ENCODE peak calls at places on chromosomes 11 and 22, in ten cellular contexts. E is cardiac muscle cell; B is WTC11; N is upper lobe of right lung; M is osteocyte; F is mesothelial cell of epicardium; G is IMR-90; P is lung; C is heart left ventricle; U is CD8-positive, alpha-beta T cell. X is an unnamed sample.

GRCh38 chr22:43375951-43376455 is 32.8 kb upstream of the SCUBE1 start:
- DNase-seq in E (peak), B (no peak), N (no peak), M (no peak), F (no peak), G (peak), P (no peak), C (no peak), U (no peak), X (no peak)

GRCh38 chr11:32374261-32374711 is 61.1 kb downstream of the WT1 start:
- DNase-seq in E (peak), B (peak), N (no peak), M (no peak), F (no peak), G (peak), P (no peak), C (peak), U (no peak), X (peak)

GRCh38 chr11:66230171-66230570 is 38.3 kb upstream of the RAB1B start:
- DNase-seq in E (no peak), B (no peak), N (no peak), M (no peak), F (no peak), G (no peak), P (no peak), C (no peak), U (no peak), X (no peak)

GRCh38 chr11:35245786-35246185 is 106.8 kb downstream of the CD44 start:
- DNase-seq in E (no peak), B (no peak), N (no peak), M (no peak), F (no peak), G (no peak), P (no peak), C (peak), U (no peak), X (no peak)

GRCh38 chr11:34145847-34146381 is 40.5 kb downstream of the NAT10 start:
- DNase-seq in E (no peak), B (no peak), N (no peak), M (no peak), F (no peak), G (no peak), P (no peak), C (no peak), U (no peak), X (no peak)

GRCh38 chr11:128498846-128499245 is 88.5 kb downstream of the ETS1 start:
- DNase-seq in E (no peak), B (no peak), N (no peak), M (no peak), F (no peak), G (peak), P (no peak), C (no peak), U (no peak), X (no peak)

GRCh38 chr11:596374-596773 is 19.4 kb downstream of the IRF7 start:
- DNase-seq in E (no peak), B (no peak), N (no peak), M (no peak), F (no peak), G (no peak), P (no peak), C (no peak), U (no peak), X (no peak)

GRCh38 chr11:65604258-65604657 is 8.7 kb upstream of the KCNK7 start:
- DNase-seq in E (no peak), B (no peak), N (no peak), M (no peak), F (no peak), G (no peak), P (no peak), C (no peak), U (no peak), X (no peak)

GRCh38 chr11:32870676-32871075 is 21.9 kb upstream of the QSER1 start:
- DNase-seq in E (peak), B (peak), N (no peak), M (no peak), F (no peak), G (no peak), P (no peak), C (no peak), U (no peak), X (peak)

GRCh38 chr22:36197065-36197440 is 4.6 kb downstream of the APOL4 start:
- DNase-seq in E (peak), B (peak), N (no peak), M (peak), F (peak), G (peak), P (no peak), C (peak), U (no peak), X (peak)

GRCh38 chr11:104361975-104362374 is 198.0 kb upstream of the PDGFD start:
- DNase-seq in E (no peak), B (no peak), N (no peak), M (no peak), F (no peak), G (no peak), P (no peak), C (no peak), U (no peak), X (no peak)

GRCh38 chr22:49068861-49069260 is 758.8 kb downstream of the BRD1 start:
- DNase-seq in E (no peak), B (no peak), N (peak), M (no peak), F (no peak), G (no peak), P (no peak), C (no peak), U (no peak), X (no peak)

GRCh38 chr22:46737105-46737975 is 712 bp downstream of the CERK start:
- DNase-seq in E (peak), B (peak), N (no peak), M (no peak), F (peak), G (peak), P (no peak), C (peak), U (peak), X (peak)

GRCh38 chr11:105071060-105071732 is 26.1 kb upstream of the CARD16 start:
- DNase-seq in E (no peak), B (no peak), N (no peak), M (no peak), F (no peak), G (no peak), P (no peak), C (no peak), U (no peak), X (no peak)

GRCh38 chr11:59754494-59754858 is 700 bp upstream of the STX3 start:
- DNase-seq in E (no peak), B (peak), N (no peak), M (no peak), F (no peak), G (peak), P (no peak), C (peak), U (no peak), X (no peak)

GRCh38 chr11:103596323-103596722 is 440.1 kb upstream of the DDI1 start:
- DNase-seq in E (no peak), B (no peak), N (no peak), M (no peak), F (no peak), G (no peak), P (no peak), C (no peak), U (no peak), X (no peak)

GRCh38 chr11:65525659-65526480 is 987 bp downstream of the SCYL1 start:
- DNase-seq in E (no peak), B (no peak), N (peak), M (no peak), F (no peak), G (no peak), P (no peak), C (no peak), U (no peak), X (no peak)

GRCh38 chr11:120908521-120909181 is 115.3 kb upstream of the TBCEL start:
- DNase-seq in E (peak), B (no peak), N (no peak), M (no peak), F (no peak), G (no peak), P (no peak), C (no peak), U (peak), X (no peak)

GRCh38 chr11:2581151-2581930 is 118.5 kb downstream of the KCNQ1OT1 start:
- DNase-seq in E (no peak), B (peak), N (peak), M (peak), F (peak), G (no peak), P (no peak), C (peak), U (no peak), X (peak)

GRCh38 chr22:49856766-49857618 is 3.3 kb downstream of the ZBED4 start:
- DNase-seq in E (no peak), B (no peak), N (no peak), M (no peak), F (no peak), G (no peak), P (no peak), C (no peak), U (no peak), X (no peak)

GRCh38 chr22:37428649-37429586 is 1.6 kb upstream of the ELFN2 start:
- DNase-seq in E (peak), B (peak), N (no peak), M (no peak), F (peak), G (peak), P (no peak), C (no peak), U (peak), X (peak)

GRCh38 chr11:15195454-15196200 is 80.9 kb downstream of the INSC start:
- DNase-seq in E (no peak), B (no peak), N (no peak), M (no peak), F (no peak), G (no peak), P (no peak), C (no peak), U (no peak), X (no peak)

GRCh38 chr22:24466831-24467249 is 28.3 kb upstream of the UPB1 start:
- DNase-seq in E (peak), B (no peak), N (no peak), M (peak), F (no peak), G (peak), P (no peak), C (peak), U (no peak), X (no peak)

GRCh38 chr22:35616043-35616442 is 1.1 kb downstream of the MB start:
- DNase-seq in E (no peak), B (no peak), N (no peak), M (no peak), F (no peak), G (no peak), P (no peak), C (no peak), U (no peak), X (no peak)

GRCh38 chr11:1701041-1701807 is 4.2 kb downstream of the KRTAP5-6 start:
- DNase-seq in E (no peak), B (no peak), N (no peak), M (peak), F (no peak), G (no peak), P (no peak), C (no peak), U (no peak), X (no peak)

GRCh38 chr11:102384419-102385052 is 37.5 kb downstream of the BIRC2 start:
- DNase-seq in E (no peak), B (no peak), N (no peak), M (peak), F (no peak), G (no peak), P (no peak), C (peak), U (no peak), X (peak)

GRCh38 chr22:45468872-45469572 is 33.7 kb upstream of the FBLN1 start:
- DNase-seq in E (no peak), B (no peak), N (no peak), M (no peak), F (no peak), G (peak), P (no peak), C (no peak), U (no peak), X (no peak)

GRCh38 chr11:62805044-62805892 is at the start of gene NXF1:
- DNase-seq in E (peak), B (peak), N (peak), M (peak), F (peak), G (peak), P (peak), C (peak), U (peak), X (peak)
- TF ChIP-seq CTCF in E (no peak), B (no peak), N (peak), M (peak), F (peak), G (no peak), P (no peak), C (no peak), U (no peak), X (peak)

GRCh38 chr11:11668781-11669180 is 47.0 kb upstream of the GALNT18 start:
- DNase-seq in E (no peak), B (no peak), N (no peak), M (no peak), F (no peak), G (no peak), P (no peak), C (no peak), U (no peak), X (no peak)

GRCh38 chr11:11672764-11673163 is 51.0 kb upstream of the GALNT18 start:
- DNase-seq in E (peak), B (no peak), N (no peak), M (no peak), F (no peak), G (no peak), P (no peak), C (no peak), U (no peak), X (no peak)

GRCh38 chr11:11669447-11669846 is 47.6 kb upstream of the GALNT18 start:
- DNase-seq in E (no peak), B (no peak), N (no peak), M (no peak), F (no peak), G (no peak), P (no peak), C (no peak), U (no peak), X (no peak)

GRCh38 chr11:11672101-11672500 is 50.3 kb upstream of the GALNT18 start:
- DNase-seq in E (no peak), B (no peak), N (no peak), M (no peak), F (no peak), G (no peak), P (no peak), C (no peak), U (no peak), X (no peak)

DNA sequence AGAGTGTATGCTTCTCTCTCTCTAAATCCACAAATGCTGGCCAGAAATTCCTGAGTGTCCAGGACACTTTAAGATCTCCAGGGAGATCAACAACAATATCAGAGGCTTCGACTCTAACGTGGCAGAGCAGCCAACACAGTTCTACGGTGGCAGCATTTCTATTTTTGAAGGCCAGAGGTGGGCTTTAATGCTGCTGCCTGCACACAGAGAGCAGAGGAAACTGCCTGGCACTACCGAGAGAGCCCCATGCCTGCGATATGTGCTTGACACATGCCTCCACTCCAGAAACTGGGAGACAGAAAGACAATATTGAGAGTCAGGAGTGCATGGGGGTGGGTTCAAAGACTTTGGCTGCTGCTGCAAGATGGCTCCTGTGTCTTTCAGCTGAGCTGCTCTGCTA is 48.8 kb upstream of the GALNT18 start:
- DNase-seq in E (no peak), B (no peak), N (no peak), M (no peak), F (no peak), G (no peak), P (no peak), C (no peak), U (no peak), X (no peak)
- TF ChIP-seq CTCF in E (no peak), B (no peak), N (no peak), M (no peak), F (no peak), G (no peak), P (no peak), C (no peak), U (no peak), X (no peak)

DNA sequence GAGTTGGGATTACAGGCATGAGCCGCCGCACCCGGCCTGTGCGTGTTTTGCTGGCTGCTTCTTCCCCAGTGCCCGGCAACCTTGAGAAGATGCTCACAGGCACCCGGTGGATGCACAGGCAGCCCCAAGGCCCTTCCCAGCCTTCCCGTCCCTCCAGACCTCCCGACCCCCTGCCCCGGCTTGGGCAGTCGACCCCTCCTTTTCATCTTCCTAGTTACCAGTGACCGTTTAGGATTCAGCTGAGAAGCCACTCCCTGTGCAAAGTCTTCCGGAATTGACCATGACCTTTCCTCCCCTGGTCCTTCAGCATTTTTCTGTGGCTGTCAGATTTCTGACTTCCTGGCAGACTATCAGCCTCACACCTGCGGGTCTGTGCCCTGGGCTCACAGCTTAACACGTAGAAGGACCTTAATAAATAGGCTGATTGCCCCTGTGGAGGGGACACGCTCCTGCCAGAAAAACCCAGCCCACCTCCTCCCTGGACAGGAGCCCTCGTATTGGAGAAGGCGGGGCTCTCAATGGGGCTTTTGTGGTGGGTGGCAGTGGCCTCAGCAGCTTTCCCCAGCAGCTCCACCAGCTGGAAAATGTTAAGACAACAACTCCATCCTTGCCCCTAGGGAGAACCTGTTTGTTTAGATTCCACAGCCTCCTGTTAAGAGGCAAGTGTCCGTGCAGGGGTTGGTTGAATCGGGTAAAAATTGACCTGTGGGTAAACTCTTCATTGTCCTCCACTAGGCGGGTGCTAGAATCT is 10.4 kb upstream of the ANO1 start:
- DNase-seq in E (no peak), B (no peak), N (no peak), M (peak), F (peak), G (no peak), P (peak), C (no peak), U (no peak), X (no peak)
- TF ChIP-seq CTCF in E (no peak), B (no peak), N (no peak), M (no peak), F (no peak), G (no peak), P (no peak), C (no peak), U (no peak), X (no peak)

DNA sequence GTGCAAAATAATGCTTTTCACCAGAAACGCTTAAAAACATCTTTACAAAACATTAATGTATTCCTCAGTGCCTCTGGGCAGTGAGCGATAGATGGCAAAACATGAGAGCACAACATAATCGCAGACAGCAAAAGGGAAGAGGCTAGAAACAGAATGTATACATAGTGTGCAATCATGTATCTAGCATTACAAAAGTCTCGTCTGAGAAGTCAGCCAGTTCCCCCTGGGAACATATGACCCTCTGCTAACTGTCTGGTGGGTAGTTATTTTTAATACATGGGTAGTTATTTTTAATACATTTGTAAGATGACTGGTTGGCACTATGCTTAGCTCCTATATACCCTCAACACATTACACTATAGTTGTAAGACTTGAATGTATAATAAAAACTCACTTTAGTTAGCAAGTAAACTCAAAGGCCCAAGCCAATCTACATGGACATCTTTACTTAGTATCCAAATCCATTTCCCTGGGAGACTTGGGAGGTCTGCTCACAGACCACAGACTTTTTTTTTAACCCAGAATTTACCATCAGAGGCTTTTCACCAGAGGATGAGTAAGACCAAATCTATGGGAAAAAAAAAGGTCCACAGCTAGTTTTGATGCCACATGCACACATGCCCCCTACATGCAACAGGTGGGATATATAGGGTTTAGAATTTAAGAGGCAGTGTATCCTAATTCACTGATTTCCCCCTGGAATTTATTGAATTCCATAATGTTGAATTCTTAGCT is 71.7 kb downstream of the AMBRA1 start:
- DNase-seq in E (peak), B (no peak), N (no peak), M (no peak), F (no peak), G (peak), P (no peak), C (no peak), U (no peak), X (no peak)
- TF ChIP-seq CTCF in E (peak), B (no peak), N (no peak), M (peak), F (no peak), G (peak), P (no peak), C (no peak), U (no peak), X (no peak)

GRCh38 chr22:17119481-17120202 is 1.5 kb downstream of the TMEM121B start:
- DNase-seq in E (peak), B (peak), N (no peak), M (no peak), F (no peak), G (no peak), P (no peak), C (no peak), U (no peak), X (peak)
- TF ChIP-seq CTCF in E (peak), B (peak), N (peak), M (no peak), F (no peak), G (no peak), P (no peak), C (peak), U (no peak), X (peak)

DNA sequence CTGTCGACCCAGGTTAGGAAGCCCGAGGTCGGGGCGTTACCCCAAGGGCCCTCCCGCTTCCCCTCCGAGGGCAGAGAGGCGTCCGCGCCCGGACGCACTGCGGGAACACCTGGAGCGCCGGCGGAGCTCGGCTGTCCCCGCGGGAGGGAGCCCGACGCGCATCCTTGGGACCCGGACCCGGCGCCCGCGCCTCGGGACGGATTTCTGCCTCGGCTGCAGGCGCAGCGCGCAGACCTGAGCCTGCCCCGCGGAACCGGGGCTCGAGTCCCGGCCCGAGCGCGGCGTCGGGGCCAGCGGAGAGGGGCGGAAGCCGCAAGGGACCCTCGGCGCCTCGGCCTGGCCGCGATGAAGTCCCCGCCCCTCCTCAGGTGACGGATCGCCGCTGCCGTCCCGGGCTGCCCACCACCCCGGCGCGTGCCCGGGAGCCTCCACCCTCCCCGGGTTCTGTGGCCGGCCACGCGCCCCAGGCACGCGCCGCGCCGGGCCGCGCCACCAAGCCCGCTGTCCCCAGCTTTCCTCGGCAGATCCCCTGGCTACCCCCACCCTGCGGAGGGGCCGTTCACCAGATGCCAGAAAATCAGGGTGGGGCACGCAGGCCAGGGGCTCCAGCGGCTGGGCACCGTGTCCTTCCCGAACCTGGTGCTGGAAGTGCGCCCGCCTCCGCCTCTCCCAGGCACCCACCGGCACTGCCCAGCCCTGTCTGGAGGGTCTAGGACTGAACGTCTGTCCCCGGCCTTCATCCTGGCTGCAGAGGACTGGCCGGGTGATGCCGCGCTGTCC is 407 bp downstream of the GLB1L3 start:
- DNase-seq in E (no peak), B (peak), N (no peak), M (peak), F (no peak), G (no peak), P (no peak), C (no peak), U (no peak), X (no peak)
- TF ChIP-seq CTCF in E (no peak), B (no peak), N (no peak), M (no peak), F (no peak), G (no peak), P (no peak), C (no peak), U (no peak), X (no peak)